ENCODE peak calls at places on chromosomes 11 and 22, in six cellular contexts. J is A549, Z is cardiac fibroblast, L is MM.1S, P is hepatocyte, G is choroid plexus epithelial cell. H is an unnamed sample.

GRCh38 chr11:6654281-6655019 is 1.2 kb downstream of the DCHS1 start:
- DNase-seq in J (no peak), Z (no peak), L (no peak), P (no peak), G (no peak), H (no peak)

GRCh38 chr11:5689551-5689983 is at the start of gene TRIM22:
- DNase-seq in J (no peak), Z (peak), L (peak), P (peak), G (peak), H (peak)

GRCh38 chr11:57762235-57762866 is 749 bp downstream of the CTNND1 start:
- DNase-seq in J (no peak), Z (no peak), L (no peak), P (peak), G (no peak), H (no peak)

GRCh38 chr11:5514841-5515240 is 1.7 kb downstream of the UBQLNL start:
- DNase-seq in J (no peak), Z (no peak), L (no peak), P (no peak), G (no peak), H (no peak)

GRCh38 chr11:68684385-68685356 is at the start of gene GAL:
- DNase-seq in J (no peak), Z (no peak), L (no peak), P (peak), G (no peak), H (peak)

GRCh38 chr11:48125866-48126265 is 90.7 kb upstream of the OR4B1 start:
- DNase-seq in J (no peak), Z (no peak), L (no peak), P (no peak), G (no peak), H (no peak)

GRCh38 chr22:40345801-40346177 is 511 bp upstream of the ADSL start:
- DNase-seq in J (no peak), Z (peak), L (peak), P (peak), G (peak), H (no peak)

GRCh38 chr11:77230878-77231605 is 70.4 kb downstream of the GDPD4 start:
- DNase-seq in J (no peak), Z (no peak), L (no peak), P (no peak), G (no peak), H (no peak)

GRCh38 chr11:68403424-68403823 is 57.1 kb upstream of the PPP6R3 start:
- DNase-seq in J (no peak), Z (no peak), L (no peak), P (no peak), G (no peak), H (no peak)

GRCh38 chr11:85626496-85626895 is 648 bp downstream of the DLG2 start:
- DNase-seq in J (no peak), Z (no peak), L (no peak), P (peak), G (no peak), H (no peak)

GRCh38 chr11:46238078-46238966 is 39.1 kb upstream of the CREB3L1 start:
- DNase-seq in J (peak), Z (peak), L (no peak), P (peak), G (peak), H (peak)

GRCh38 chr11:70482529-70482917 is 84.2 kb downstream of the CTTN start:
- DNase-seq in J (no peak), Z (peak), L (no peak), P (no peak), G (peak), H (no peak)

GRCh38 chr11:73288873-73289707 is 17.0 kb downstream of the P2RY6 start:
- DNase-seq in J (peak), Z (peak), L (peak), P (peak), G (peak), H (peak)

GRCh38 chr22:19943665-19944026 is 2.0 kb upstream of the TXNRD2 start:
- DNase-seq in J (peak), Z (peak), L (peak), P (no peak), G (peak), H (peak)

GRCh38 chr22:48705159-48705916 is 1122.3 kb downstream of the BRD1 start:
- DNase-seq in J (no peak), Z (no peak), L (no peak), P (no peak), G (no peak), H (no peak)

GRCh38 chr11:61489833-61490585 is 18.5 kb upstream of the LRRC10B start:
- DNase-seq in J (no peak), Z (peak), L (no peak), P (peak), G (no peak), H (no peak)

GRCh38 chr11:125141686-125142535 is 22.6 kb upstream of the PKNOX2 start:
- DNase-seq in J (no peak), Z (peak), L (peak), P (peak), G (peak), H (peak)

GRCh38 chr11:660681-661444 is 23.8 kb downstream of the DRD4 start:
- DNase-seq in J (no peak), Z (no peak), L (no peak), P (no peak), G (no peak), H (no peak)

GRCh38 chr11:46006418-46007070 is 84.1 kb downstream of the LARGE2 start:
- DNase-seq in J (peak), Z (peak), L (peak), P (peak), G (peak), H (peak)

GRCh38 chr11:32752001-32752400 is 42.5 kb downstream of the CCDC73 start:
- DNase-seq in J (no peak), Z (no peak), L (no peak), P (no peak), G (no peak), H (no peak)

GRCh38 chr11:131817701-131818188 is 447.3 kb downstream of the NTM start:
- DNase-seq in J (no peak), Z (no peak), L (no peak), P (no peak), G (no peak), H (no peak)

GRCh38 chr22:45878901-45879551 is 97.9 kb downstream of the WNT7B start:
- DNase-seq in J (no peak), Z (no peak), L (no peak), P (no peak), G (no peak), H (no peak)

GRCh38 chr11:8168485-8169257 is at the start of gene RIC3:
- DNase-seq in J (peak), Z (no peak), L (no peak), P (peak), G (no peak), H (no peak)

GRCh38 chr22:50271519-50271970 is 1.4 kb upstream of the MAPK11 start:
- DNase-seq in J (peak), Z (peak), L (peak), P (peak), G (peak), H (no peak)

GRCh38 chr22:37609240-37610152 is 862 bp downstream of the GGA1 start:
- DNase-seq in J (no peak), Z (no peak), L (no peak), P (no peak), G (no peak), H (peak)

GRCh38 chr11:26649884-26650283 is 72.0 kb downstream of the SLC5A12 start:
- DNase-seq in J (peak), Z (peak), L (peak), P (peak), G (peak), H (peak)

GRCh38 chr11:100869328-100869727 is 182.2 kb downstream of the ARHGAP42 start:
- DNase-seq in J (no peak), Z (no peak), L (no peak), P (no peak), G (no peak), H (no peak)

GRCh38 chr11:95156133-95156731 is 66.6 kb downstream of the ENDOD1 start:
- DNase-seq in J (no peak), Z (no peak), L (no peak), P (no peak), G (no peak), H (no peak)

GRCh38 chr11:47071341-47071740 is 105.3 kb downstream of the ARFGAP2 start:
- DNase-seq in J (no peak), Z (no peak), L (no peak), P (no peak), G (no peak), H (no peak)

GRCh38 chr22:30813936-30814335 is 119.3 kb downstream of the OSBP2 start:
- DNase-seq in J (no peak), Z (no peak), L (no peak), P (no peak), G (no peak), H (no peak)

GRCh38 chr22:30821381-30821780 is 126.7 kb downstream of the OSBP2 start:
- DNase-seq in J (no peak), Z (no peak), L (no peak), P (no peak), G (no peak), H (no peak)

GRCh38 chr22:30821863-30822215 is 127.2 kb downstream of the OSBP2 start:
- DNase-seq in J (no peak), Z (no peak), L (no peak), P (no peak), G (no peak), H (no peak)

GRCh38 chr22:30816413-30816812 is 121.7 kb downstream of the OSBP2 start:
- DNase-seq in J (no peak), Z (no peak), L (no peak), P (no peak), G (no peak), H (no peak)
- TF ChIP-seq CTCF in J (no peak), Z (no peak), L (no peak), P (no peak), G (no peak), H (no peak)

DNA sequence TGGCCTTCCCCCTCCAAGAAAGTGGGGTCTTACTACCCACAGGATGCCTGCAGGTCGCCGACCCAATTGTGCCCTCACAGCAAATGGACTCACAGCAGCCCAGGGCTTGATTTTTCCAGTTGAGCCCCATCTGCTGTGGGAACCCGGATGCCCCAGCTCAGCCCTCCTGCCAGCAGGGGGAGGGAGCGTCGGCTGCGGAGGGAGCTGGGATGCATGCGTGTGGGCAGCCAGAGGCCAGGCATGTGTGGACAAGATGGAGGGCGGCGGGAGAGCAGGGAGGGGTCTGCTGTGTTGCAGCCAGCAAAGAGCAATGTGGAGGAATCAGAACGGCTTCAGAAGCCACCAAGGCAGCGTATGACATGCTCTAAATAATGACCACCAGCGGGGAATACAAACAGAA is 41.0 kb upstream of the EIF3D start:
- DNase-seq in J (peak), Z (peak), L (no peak), P (no peak), G (peak), H (peak)
- TF ChIP-seq CTCF in J (no peak), Z (peak), L (no peak), P (peak), G (peak), H (peak)

GRCh38 chr11:113174862-113175261 is 139.5 kb upstream of the TTC12 start:
- DNase-seq in J (no peak), Z (no peak), L (no peak), P (no peak), G (peak), H (no peak)

GRCh38 chr11:113177596-113178115 is 136.7 kb upstream of the TTC12 start:
- DNase-seq in J (no peak), Z (no peak), L (no peak), P (no peak), G (no peak), H (no peak)

GRCh38 chr11:113176971-113177370 is 137.4 kb upstream of the TTC12 start:
- DNase-seq in J (no peak), Z (peak), L (no peak), P (no peak), G (peak), H (peak)

GRCh38 chr11:113178671-113179070 is 135.7 kb upstream of the TTC12 start:
- DNase-seq in J (no peak), Z (no peak), L (no peak), P (no peak), G (no peak), H (no peak)

DNA sequence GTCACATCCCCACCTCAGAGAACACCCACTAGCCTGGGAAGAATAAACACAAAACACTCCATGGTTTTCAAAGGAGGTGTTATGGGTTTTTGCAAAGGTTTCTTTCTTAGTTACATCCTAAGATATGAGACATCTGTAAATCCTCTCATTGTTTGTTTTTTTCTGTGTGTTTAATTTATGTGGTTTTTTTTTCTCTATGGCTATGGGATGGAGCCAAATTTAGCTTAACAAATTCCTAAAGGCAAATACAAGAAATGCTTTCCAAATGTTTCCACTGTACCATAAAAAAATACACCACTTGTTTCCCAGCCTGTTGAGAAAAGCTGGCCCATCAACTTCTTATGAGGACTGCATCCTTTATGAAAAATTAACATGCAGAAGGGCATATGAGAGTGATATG is 137.8 kb upstream of the TTC12 start:
- DNase-seq in J (no peak), Z (peak), L (no peak), P (no peak), G (peak), H (peak)
- TF ChIP-seq CTCF in J (no peak), Z (no peak), L (no peak), P (no peak), G (no peak), H (no peak)

GRCh38 chr11:122578168-122578825 is 77.2 kb upstream of the UBASH3B start:
- DNase-seq in J (peak), Z (no peak), L (no peak), P (no peak), G (peak), H (no peak)
- TF ChIP-seq CTCF in J (no peak), Z (no peak), L (peak), P (no peak), G (peak), H (no peak)

H was measured in foreskin fibroblast.